ENCODE peak calls at places on chromosome 5, in four cellular contexts. Y, C, R and G are unnamed samples.

GRCh38 chr5:8844206-8844605 is 701.7 kb downstream of the SEMA5A start:
- DNase-seq in R (no peak), Y (no peak), C (no peak), G (no peak)

GRCh38 chr5:80034559-80034958 is 589 bp upstream of the THBS4 start:
- DNase-seq in Y (no peak), C (no peak), R (no peak), G (no peak)

GRCh38 chr5:124631874-124632550 is 114.4 kb downstream of the ZNF608 start:
- DNase-seq in C (no peak), R (no peak), Y (no peak), G (no peak)

GRCh38 chr5:150633424-150633823 is 7.0 kb upstream of the SYNPO start:
- DNase-seq in C (no peak), Y (no peak), R (no peak), G (no peak)

GRCh38 chr5:53110156-53110555 is 599 bp upstream of the MOCS2 start:
- DNase-seq in Y (no peak), C (no peak), R (no peak), G (no peak)

GRCh38 chr5:76958976-76959767 is 6.3 kb downstream of the CRHBP start:
- DNase-seq in C (peak; percentile 83), Y (no peak), R (no peak), G (no peak)

GRCh38 chr5:126417178-126417577 is 6.0 kb upstream of the GRAMD2B start:
- DNase-seq in R (no peak), C (no peak), Y (no peak), G (no peak)

GRCh38 chr5:149988126-149988525 is 12.3 kb downstream of the TIGD6 start:
- DNase-seq in C (no peak), Y (no peak), R (no peak), G (no peak)

GRCh38 chr5:168207450-168208029 is 83.9 kb upstream of the WWC1 start:
- DNase-seq in C (no peak), Y (no peak), R (no peak), G (no peak)

GRCh38 chr5:1917830-1918487 is 35.2 kb upstream of the IRX4 start:
- DNase-seq in C (no peak), R (no peak), Y (no peak), G (no peak)

GRCh38 chr5:132890817-132891216 is 17.3 kb downstream of the LEAP2 start:
- DNase-seq in C (no peak), R (no peak), Y (no peak), G (no peak)

GRCh38 chr5:177183766-177184165 is 50.2 kb downstream of the NSD1 start:
- DNase-seq in Y (no peak), C (peak; percentile 8), R (no peak), G (no peak)

GRCh38 chr5:29161399-29161798 is 2032.1 kb upstream of the CDH6 start:
- DNase-seq in R (no peak), Y (no peak), C (no peak), G (no peak)

GRCh38 chr5:72402381-72402890 is 82.3 kb downstream of the PTCD2 start:
- DNase-seq in R (no peak), C (no peak), Y (no peak), G (no peak)

GRCh38 chr5:73823508-73823925 is 197.5 kb downstream of the ARHGEF28 start:
- DNase-seq in R (no peak), C (peak; percentile 21), Y (no peak), G (no peak)

GRCh38 chr5:83925321-83925877 is 204.7 kb upstream of the HAPLN1 start:
- DNase-seq in R (no peak), Y (no peak), C (no peak), G (no peak)

GRCh38 chr5:35518104-35518503 is 99.6 kb upstream of the SPEF2 start:
- DNase-seq in Y (peak; percentile 53), C (no peak), R (no peak), G (no peak)

GRCh38 chr5:99104538-99105132 is 175.8 kb upstream of the CHD1 start:
- DNase-seq in R (no peak), C (peak; percentile 67), Y (peak; percentile 72), G (peak; percentile 20)

GRCh38 chr5:1387059-1387755 is 42.3 kb upstream of the CLPTM1L start:
- DNase-seq in Y (no peak), C (no peak), R (no peak), G (no peak)

GRCh38 chr5:61768692-61769281 is 436.7 kb downstream of the ZSWIM6 start:
- DNase-seq in R (no peak), C (peak; percentile 3), Y (peak; percentile 79), G (peak; percentile 48)

GRCh38 chr5:109223521-109223920 is 186.3 kb downstream of the PJA2 start:
- DNase-seq in R (no peak), C (no peak), Y (no peak), G (no peak)

GRCh38 chr5:133754575-133755169 is 142.3 kb upstream of the FSTL4 start:
- DNase-seq in Y (peak; percentile 69), R (no peak), C (peak; percentile 21), G (peak; percentile 41)

DNA sequence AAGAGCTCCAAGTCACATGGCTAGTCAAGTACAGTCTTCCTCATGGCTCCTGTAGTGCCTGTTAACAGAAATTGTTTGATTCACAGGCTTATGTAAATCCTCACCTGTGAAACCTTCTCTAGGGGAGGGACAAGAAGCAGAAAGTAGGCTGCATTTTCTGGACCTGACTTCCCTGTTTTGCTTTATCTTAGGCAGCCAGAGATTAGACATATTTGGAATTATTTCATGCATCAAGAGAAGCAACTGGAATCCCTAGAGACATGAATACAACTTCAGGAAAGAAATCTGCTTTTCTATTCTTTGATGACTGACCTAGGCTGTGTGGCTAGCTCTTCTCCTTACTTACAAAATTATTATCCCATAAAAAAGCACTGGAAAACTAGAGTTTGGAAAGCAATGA is 52.3 kb downstream of the CAST start:
- DNase-seq in R (no peak), C (no peak), Y (no peak), G (peak; percentile 64)
- H3K27ac ChIP-seq in R (peak overlapping the region; percentile 86), C (no peak overlapping the region), Y (peak overlapping the region; percentile 8), G (peak overlapping the region; percentile 96)

DNA sequence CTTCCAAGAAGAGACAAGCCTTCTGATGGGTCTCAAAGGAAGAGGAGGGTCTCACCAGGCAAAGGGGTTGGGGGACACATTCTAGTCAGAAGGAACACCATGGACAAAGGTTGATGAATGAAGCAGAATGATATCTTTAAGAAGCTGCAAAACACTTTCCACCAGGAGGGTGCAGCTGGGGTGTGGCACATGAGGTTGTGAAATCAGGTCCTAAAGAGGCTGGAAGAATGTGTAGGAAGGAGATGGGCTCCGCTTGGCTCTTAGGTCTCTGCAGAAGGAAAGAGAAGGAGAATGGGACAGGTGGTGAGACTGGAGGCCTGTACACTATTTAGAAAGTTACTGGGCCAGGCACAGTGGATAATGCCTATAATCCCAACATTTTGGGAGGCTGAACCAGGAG is 328.6 kb downstream of the PDE4D start:
- DNase-seq in R (no peak), Y (no peak), C (no peak), G (peak; percentile 22)
- H3K4me3 ChIP-seq in R (no peak overlapping the region), Y (no peak overlapping the region), C (no peak overlapping the region), G (no peak overlapping the region)

GRCh38 chr5:178248750-178249149 is 16.1 kb upstream of the PHYKPL start:
- DNase-seq in Y (peak; percentile 66), C (no peak), R (no peak), G (no peak)
- H3K4me1 ChIP-seq in Y (peaks cover 93% of the 10 kb centered on the region), C (no peaks in the 10 kb centered on the region), R (no peaks in the 10 kb centered on the region), G (no peaks in the 10 kb centered on the region)

GRCh38 chr5:157222506-157223230 is 42.0 kb downstream of the ITK start:
- DNase-seq in C (no peak), Y (no peak), R (no peak), G (no peak)
- H3K27ac ChIP-seq in C (no peak overlapping the region), Y (no peak overlapping the region), R (no peak overlapping the region), G (no peak overlapping the region)

DNA sequence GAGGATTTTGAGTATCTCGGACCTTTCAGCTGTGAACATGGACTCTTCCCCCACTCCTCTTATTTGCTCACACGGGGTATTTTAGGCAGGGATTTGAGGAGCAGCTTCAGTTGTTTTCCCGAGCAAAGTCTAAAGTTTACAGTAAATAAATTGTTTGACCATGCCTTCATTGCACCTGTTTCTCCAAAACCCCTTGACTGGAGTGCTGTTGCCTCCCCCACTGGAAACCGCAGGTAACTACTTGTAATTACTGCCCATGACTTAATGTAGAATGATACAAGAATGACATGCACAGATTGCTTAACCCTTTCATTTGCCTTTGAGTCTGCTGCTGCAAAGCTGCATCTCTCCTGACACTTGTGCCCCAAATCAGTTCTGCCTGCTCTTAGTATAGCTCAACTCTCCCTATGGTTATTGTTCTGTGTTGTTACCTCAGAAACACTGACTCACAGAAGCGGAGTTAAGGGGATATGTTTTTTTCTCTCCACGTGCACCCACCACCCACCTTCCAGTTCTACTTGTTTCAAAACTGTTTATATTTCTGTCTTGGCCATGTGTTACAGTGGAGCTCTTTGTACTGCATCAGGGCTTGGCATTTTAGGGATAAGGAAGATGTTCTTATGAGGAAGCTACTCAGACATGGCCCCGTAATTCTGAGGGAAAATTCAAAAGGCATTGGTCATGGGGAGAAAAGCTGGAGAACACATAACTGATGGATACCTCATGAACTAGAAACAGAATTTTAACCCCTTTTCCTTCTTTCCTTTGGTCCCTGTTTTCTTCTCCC is 2.2 kb downstream of the ADRB2 start:
- DNase-seq in C (no peak), R (no peak), Y (peak; percentile 76), G (no peak)
- H3K4me3 ChIP-seq in C (no peak overlapping the region), R (peak overlapping the region; percentile 60), Y (peak overlapping the region; percentile 78), G (no peak overlapping the region)

GRCh38 chr5:43019615-43020293 is 20.4 kb downstream of the ANXA2R start:
- DNase-seq in C (peak; percentile 87), Y (peak; percentile 95), R (peak; percentile 77), G (peak; percentile 88)
- H3K4me1 ChIP-seq in C (peaks cover 19% of the 10 kb centered on the region), Y (peaks cover 35% of the 10 kb centered on the region), R (no peaks in the 10 kb centered on the region), G (no peaks in the 10 kb centered on the region)

DNA sequence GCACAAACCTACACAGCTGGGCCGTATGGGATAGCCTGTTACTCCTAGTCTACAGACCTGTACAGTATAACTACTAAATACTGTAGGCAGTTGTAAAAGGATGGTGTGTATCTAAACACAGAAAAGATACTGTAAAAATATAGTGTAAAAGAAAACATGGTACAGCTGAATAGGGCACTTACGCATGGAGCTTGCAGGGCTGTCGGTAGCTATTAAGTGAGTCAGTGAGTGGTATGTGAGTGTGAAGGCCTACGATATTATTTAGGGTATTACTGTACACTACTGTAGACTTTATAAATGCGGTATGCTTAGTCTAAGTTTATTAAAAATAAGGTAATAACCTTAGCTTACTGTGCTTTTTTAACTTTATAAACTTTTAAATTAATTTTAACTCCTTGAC is 1.2 kb downstream of the ZCCHC9 start:
- DNase-seq in R (no peak), C (no peak), Y (no peak), G (no peak)
- H3K27ac ChIP-seq in R (no peak overlapping the region), C (no peak overlapping the region), Y (no peak overlapping the region), G (no peak overlapping the region)

GRCh38 chr5:140800816-140801493 is at the start of gene PCDHA3:
- DNase-seq in C (peak; percentile 34), Y (peak; percentile 41), R (no peak), G (no peak)
- H3K4me3 ChIP-seq in C (peak within 1 kb of the TSS; percentile 24), Y (no peak within 1 kb of the TSS), R (peak within 1 kb of the TSS; percentile 43), G (no peak within 1 kb of the TSS)